ENCODE peak calls at places on chromosomes 1 and 21, in nine cellular contexts. D is upper lobe of right lung; H is endodermal cell; E is CD8-positive, alpha-beta T cell; G is pancreas; O is PC-9; N is fibroblast of lung; R is esophagus squamous epithelium; Z is IMR-90. P is an unnamed sample.

GRCh38 chr1:205849619-205850355 is at the start of gene PM20D1:
- DNase-seq in D (peak; percentile 79), H (peak; percentile 58), E (peak; percentile 76), G (peak; percentile 74), O (peak; percentile 54), N (peak; percentile 70), R (peak; percentile 53), Z (peak; percentile 69), P (no peak)

GRCh38 chr1:203287109-203287893 is 18.0 kb upstream of the BTG2 start:
- DNase-seq in D (peak; percentile 88), H (peak; percentile 71), E (peak; percentile 78), G (peak; percentile 74), O (no peak), N (no peak), R (peak; percentile 80), Z (no peak), P (peak; percentile 85)

GRCh38 chr1:207029991-207030521 is 2.5 kb downstream of the C1orf116 start:
- DNase-seq in D (no peak), H (no peak), E (no peak), G (no peak), O (no peak), N (no peak), R (no peak), Z (no peak), P (no peak)

GRCh38 chr1:57831624-57832023 is 407.8 kb upstream of the DAB1 start:
- DNase-seq in D (no peak), H (no peak), E (no peak), G (no peak), O (no peak), N (peak; percentile 83), R (no peak), Z (no peak), P (no peak)

GRCh38 chr1:228487336-228488106 is at the start of gene RNF187:
- DNase-seq in D (peak; percentile 96), H (peak; percentile 65), E (peak; percentile 86), G (peak; percentile 98), O (no peak), N (no peak), R (no peak), Z (peak; percentile 18), P (peak; percentile 76)

GRCh38 chr1:229557913-229558414 is 543 bp downstream of the ABCB10 start:
- DNase-seq in D (peak; percentile 82), H (peak; percentile 75), E (peak; percentile 38), G (peak; percentile 81), O (peak; percentile 44), N (peak; percentile 30), R (no peak), Z (no peak), P (peak; percentile 35)

GRCh38 chr21:19648376-19648775 is 1244.8 kb upstream of the TMPRSS15 start:
- DNase-seq in D (no peak), H (no peak), E (no peak), G (no peak), O (no peak), N (no peak), R (no peak), Z (no peak), P (no peak)

GRCh38 chr1:18217398-18218043 is 109.9 kb downstream of the IGSF21 start:
- DNase-seq in D (no peak), H (peak; percentile 88), E (no peak), G (no peak), O (peak; percentile 3), N (no peak), R (no peak), Z (peak; percentile 1), P (no peak)

GRCh38 chr1:14345925-14346550 is 252.4 kb upstream of the KAZN start:
- DNase-seq in D (no peak), H (peak; percentile 83), E (no peak), G (no peak), O (no peak), N (peak; percentile 48), R (no peak), Z (no peak), P (no peak)

GRCh38 chr1:94383966-94384408 is 34.2 kb upstream of the ABCD3 start:
- DNase-seq in D (no peak), H (no peak), E (no peak), G (no peak), O (no peak), N (peak; percentile 71), R (no peak), Z (peak; percentile 79), P (no peak)

GRCh38 chr1:116504308-116505156 is 66.3 kb downstream of the CD58 start:
- DNase-seq in D (peak; percentile 83), H (no peak), E (peak; percentile 88), G (no peak), O (peak; percentile 67), N (peak; percentile 85), R (peak; percentile 51), Z (peak; percentile 62), P (peak; percentile 74)

GRCh38 chr1:205344010-205344808 is 12.5 kb downstream of the KLHDC8A start:
- DNase-seq in D (peak; percentile 75), H (peak; percentile 87), E (peak; percentile 32), G (peak; percentile 73), O (no peak), N (no peak), R (no peak), Z (no peak), P (peak; percentile 33)

GRCh38 chr1:235253219-235253640 is 74.7 kb downstream of the ARID4B start:
- DNase-seq in D (no peak), H (peak; percentile 88), E (peak; percentile 56), G (no peak), O (peak; percentile 68), N (peak; percentile 52), R (no peak), Z (peak; percentile 72), P (peak; percentile 71)

GRCh38 chr1:18575620-18576019 is 55.0 kb upstream of the PAX7 start:
- DNase-seq in D (peak; percentile 84), H (peak; percentile 97), E (peak; percentile 48), G (peak; percentile 89), O (no peak), N (peak; percentile 10), R (no peak), Z (peak; percentile 8), P (peak; percentile 20)

GRCh38 chr1:97999320-97999719 is 78.5 kb upstream of the DPYD start:
- DNase-seq in D (no peak), H (no peak), E (no peak), G (no peak), O (no peak), N (peak; percentile 98), R (no peak), Z (peak; percentile 95), P (no peak)

DNA sequence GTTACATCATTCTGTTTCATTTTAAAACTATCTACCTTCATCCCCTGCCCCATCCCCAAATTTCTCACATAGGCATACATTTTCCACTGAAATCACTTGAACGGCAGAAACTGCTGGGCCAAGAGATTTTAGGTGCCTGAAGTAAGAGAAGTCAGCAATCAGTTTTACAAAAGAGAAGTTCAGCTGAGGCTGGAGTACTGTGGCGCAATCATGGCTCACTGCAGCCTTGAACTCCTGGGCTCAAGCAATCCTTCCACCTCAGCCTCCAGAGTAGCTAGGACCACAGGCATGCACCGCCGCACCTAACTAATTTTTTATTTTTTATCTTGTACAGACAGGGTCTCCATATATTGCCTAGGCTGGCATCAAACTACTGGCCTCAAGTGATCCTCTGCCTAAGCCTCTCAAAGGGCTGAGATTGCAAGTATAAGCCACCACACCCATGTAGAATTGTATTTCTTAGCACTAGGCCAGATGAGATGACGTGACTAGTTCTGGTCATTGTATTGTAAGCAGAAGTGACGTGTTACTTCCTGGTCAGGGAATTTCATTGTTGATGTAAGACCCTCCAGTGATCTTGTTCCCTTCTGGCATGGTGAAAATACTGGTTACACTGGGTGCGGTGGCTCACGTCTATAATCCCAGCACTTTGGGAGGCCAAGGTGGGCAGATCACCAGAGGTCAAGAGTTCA is 7.1 kb downstream of the BECN2 start:
- DNase-seq in D (no peak), H (no peak), E (no peak), G (no peak), O (no peak), N (no peak), R (no peak), Z (peak; percentile 5), P (no peak)
- H3K27me3 ChIP-seq in D (no peaks in the 10 kb centered on the region), H (no peaks in the 10 kb centered on the region), E (no peaks in the 10 kb centered on the region), G (no peaks in the 10 kb centered on the region), O (no peaks in the 10 kb centered on the region), N (no peaks in the 10 kb centered on the region), R (no peaks in the 10 kb centered on the region), Z (no peaks in the 10 kb centered on the region), P (no peaks in the 10 kb centered on the region)

DNA sequence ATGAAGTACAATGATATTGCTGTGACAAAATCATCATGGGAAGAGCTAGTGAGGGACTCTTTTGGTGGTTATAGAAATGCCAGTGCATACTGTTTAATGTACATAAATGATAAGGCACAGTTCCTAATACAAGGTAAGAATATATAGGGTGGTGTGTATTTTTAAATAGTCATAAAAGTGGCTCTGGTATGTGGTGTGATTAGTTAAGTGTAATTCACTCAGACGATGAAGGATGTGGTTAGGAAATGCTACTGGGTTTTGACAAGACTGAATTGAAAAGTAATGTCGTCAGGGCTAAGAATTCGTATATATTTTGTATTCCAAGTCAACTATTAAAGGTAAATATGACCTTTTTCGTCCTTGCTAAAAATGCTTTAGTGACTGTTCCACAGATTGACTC is 101.7 kb downstream of the USP25 start:
- DNase-seq in D (no peak), H (no peak), E (no peak), G (no peak), O (no peak), N (no peak), R (no peak), Z (no peak), P (no peak)
- H3K36me3 ChIP-seq in D (peaks cover 66% of the 10 kb centered on the region), H (peaks cover 47% of the 10 kb centered on the region), E (peaks cover 12% of the 10 kb centered on the region), G (no peaks in the 10 kb centered on the region), O (peaks cover 13% of the 10 kb centered on the region), N (peaks cover 6% of the 10 kb centered on the region), R (peaks cover 73% of the 10 kb centered on the region), Z (peaks cover 4% of the 10 kb centered on the region), P (peaks cover 66% of the 10 kb centered on the region)

GRCh38 chr1:198667186-198667585 is 28.3 kb downstream of the PTPRC start:
- DNase-seq in D (no peak), H (no peak), E (no peak), G (no peak), O (no peak), N (peak; percentile 66), R (no peak), Z (no peak), P (no peak)
- H3K4me3 ChIP-seq in D (no peak overlapping the region), H (no peak overlapping the region), E (no peak overlapping the region), G (no peak overlapping the region), O (no peak overlapping the region), N (no peak overlapping the region), R (no peak overlapping the region), Z (no peak overlapping the region), P (peak overlapping the region; percentile 80)

GRCh38 chr21:36716836-36717235 is 17.9 kb downstream of the SIM2 start:
- DNase-seq in D (no peak), H (no peak), E (no peak), G (no peak), O (no peak), N (no peak), R (no peak), Z (no peak), P (no peak)

GRCh38 chr21:36716387-36716786 is 17.5 kb downstream of the SIM2 start:
- DNase-seq in D (no peak), H (no peak), E (no peak), G (no peak), O (no peak), N (no peak), R (no peak), Z (no peak), P (no peak)

GRCh38 chr21:36718951-36719501 is 20.1 kb downstream of the SIM2 start:
- DNase-seq in D (peak; percentile 53), H (peak; percentile 48), E (no peak), G (no peak), O (peak; percentile 64), N (no peak), R (no peak), Z (no peak), P (no peak)

GRCh38 chr21:36719614-36720013 is 20.7 kb downstream of the SIM2 start:
- DNase-seq in D (peak; percentile 35), H (peak; percentile 33), E (no peak), G (no peak), O (peak; percentile 52), N (no peak), R (no peak), Z (no peak), P (no peak)

GRCh38 chr21:36717901-36718465 is 19.1 kb downstream of the SIM2 start:
- DNase-seq in D (no peak), H (peak; percentile 39), E (no peak), G (no peak), O (no peak), N (no peak), R (no peak), Z (no peak), P (no peak)
- H3K27me3 ChIP-seq in D (peaks cover 69% of the 10 kb centered on the region), H (peaks cover 47% of the 10 kb centered on the region), E (peaks cover 3% of the 10 kb centered on the region), G (peaks cover 8% of the 10 kb centered on the region), O (no peaks in the 10 kb centered on the region), N (peaks cover 27% of the 10 kb centered on the region), R (no peaks in the 10 kb centered on the region), Z (peaks cover 60% of the 10 kb centered on the region), P (peaks cover 22% of the 10 kb centered on the region)

P was measured in CD4-positive, CD25-positive, alpha-beta regulatory T cell.